ENCODE peak calls at places on chromosomes 6 and 20, in eight cellular contexts. G is psoas muscle, J is fibroblast of lung, R is GM10248, E is stomach, X is HepG2, T is GM13977, K is AG10803. F is an unnamed sample.

GRCh38 chr6:145963216-145964068 is 716 bp downstream of the SHPRH start:
- DNase-seq in G (no peak), J (peak), R (peak), E (peak), X (no peak), T (peak), K (peak), F (peak)

GRCh38 chr6:76681781-76682180 is 609.3 kb upstream of the IMPG1 start:
- DNase-seq in G (no peak), J (peak), R (no peak), E (no peak), X (no peak), T (no peak), K (peak), F (no peak)

GRCh38 chr6:144353871-144354314 is 68.8 kb downstream of the UTRN start:
- DNase-seq in G (no peak), J (no peak), R (peak), E (no peak), X (no peak), T (peak), K (no peak), F (no peak)

GRCh38 chr6:124669713-124670480 is 292.3 kb upstream of the RNF217 start:
- DNase-seq in G (no peak), J (peak), R (no peak), E (no peak), X (no peak), T (no peak), K (no peak), F (no peak)

GRCh38 chr20:14310977-14311654 is 26.3 kb downstream of the FLRT3 start:
- DNase-seq in G (no peak), J (no peak), R (no peak), E (no peak), X (no peak), T (no peak), K (no peak), F (no peak)

GRCh38 chr20:23349338-23350006 is 1.1 kb upstream of the NXT1 start:
- DNase-seq in G (no peak), J (no peak), R (peak), E (no peak), X (no peak), T (peak), K (no peak), F (no peak)

GRCh38 chr6:52503853-52504777 is 72.7 kb downstream of the TRAM2 start:
- DNase-seq in G (peak), J (peak), R (no peak), E (peak), X (no peak), T (peak), K (peak), F (peak)

GRCh38 chr20:64111841-64112641 is 4.7 kb upstream of the NPBWR2 start:
- DNase-seq in G (no peak), J (no peak), R (no peak), E (peak), X (no peak), T (no peak), K (no peak), F (no peak)

GRCh38 chr6:8492536-8493125 is 57.3 kb upstream of the SLC35B3 start:
- DNase-seq in G (no peak), J (peak), R (no peak), E (no peak), X (no peak), T (no peak), K (no peak), F (no peak)

GRCh38 chr6:144957236-144957937 is 672.3 kb downstream of the UTRN start:
- DNase-seq in G (no peak), J (peak), R (no peak), E (no peak), X (no peak), T (no peak), K (no peak), F (no peak)

GRCh38 chr6:111804627-111805235 is 68.5 kb downstream of the FYN start:
- DNase-seq in G (no peak), J (peak), R (peak), E (peak), X (no peak), T (peak), K (peak), F (peak)

GRCh38 chr20:37259865-37260264 is 1.7 kb downstream of the GHRH start:
- DNase-seq in G (no peak), J (no peak), R (no peak), E (no peak), X (no peak), T (no peak), K (no peak), F (no peak)

GRCh38 chr20:21739682-21740081 is 34.2 kb downstream of the PAX1 start:
- DNase-seq in G (no peak), J (no peak), R (no peak), E (no peak), X (no peak), T (no peak), K (no peak), F (no peak)

GRCh38 chr6:41462980-41463930 is 82.9 kb upstream of the FOXP4 start:
- DNase-seq in G (peak), J (peak), R (peak), E (peak), X (peak), T (peak), K (peak), F (peak)

GRCh38 chr6:4114123-4114522 is 21.3 kb downstream of the ECI2 start:
- DNase-seq in G (no peak), J (peak), R (no peak), E (no peak), X (no peak), T (no peak), K (no peak), F (no peak)

GRCh38 chr6:127342296-127342945 is 988 bp downstream of the ECHDC1 start:
- DNase-seq in G (no peak), J (peak), R (no peak), E (no peak), X (peak), T (no peak), K (peak), F (peak)

GRCh38 chr6:27547157-27548075 is 74.5 kb upstream of the ZNF184 start:
- DNase-seq in G (no peak), J (peak), R (no peak), E (no peak), X (peak), T (peak), K (peak), F (peak)

GRCh38 chr6:68880050-68880449 is 245.0 kb downstream of the ADGRB3 start:
- DNase-seq in G (no peak), J (no peak), R (no peak), E (no peak), X (no peak), T (no peak), K (no peak), F (no peak)

GRCh38 chr20:61583356-61583755 is 331.3 kb downstream of the CDH4 start:
- DNase-seq in G (no peak), J (no peak), R (no peak), E (no peak), X (no peak), T (no peak), K (no peak), F (no peak)

GRCh38 chr6:159203304-159204005 is 34.3 kb downstream of the FNDC1 start:
- DNase-seq in G (peak), J (peak), R (no peak), E (no peak), X (no peak), T (no peak), K (peak), F (peak)

GRCh38 chr6:55636406-55637102 is 57.6 kb upstream of the HMGCLL1 start:
- DNase-seq in G (no peak), J (peak), R (no peak), E (no peak), X (no peak), T (no peak), K (no peak), F (peak)

GRCh38 chr6:18997375-18997826 is 610.3 kb downstream of the RNF144B start:
- DNase-seq in G (no peak), J (peak), R (peak), E (no peak), X (peak), T (peak), K (peak), F (peak)

GRCh38 chr6:82176616-82177015 is 70.9 kb downstream of the IBTK start:
- DNase-seq in G (no peak), J (no peak), R (no peak), E (no peak), X (no peak), T (no peak), K (peak), F (no peak)

GRCh38 chr6:168007592-168008338 is 10.3 kb downstream of the KIF25 start:
- DNase-seq in G (no peak), J (peak), R (no peak), E (peak), X (peak), T (no peak), K (peak), F (peak)

GRCh38 chr20:13648872-13649271 is 10.1 kb upstream of the TASP1 start:
- DNase-seq in G (no peak), J (peak), R (no peak), E (no peak), X (no peak), T (no peak), K (no peak), F (no peak)

GRCh38 chr6:30651143-30651542 is 4.2 kb downstream of the C6orf136 start:
- DNase-seq in G (no peak), J (no peak), R (no peak), E (no peak), X (no peak), T (no peak), K (no peak), F (no peak)

GRCh38 chr6:32559747-32560146 is 29.7 kb upstream of the HLA-DRB5 start:
- DNase-seq in G (no peak), J (no peak), R (no peak), E (no peak), X (no peak), T (no peak), K (no peak), F (no peak)

GRCh38 chr6:57087916-57088315 is 2.1 kb upstream of the ZNF451 start:
- DNase-seq in G (no peak), J (no peak), R (no peak), E (no peak), X (no peak), T (no peak), K (no peak), F (no peak)

GRCh38 chr6:5464096-5464885 is 203.0 kb downstream of the FARS2 start:
- DNase-seq in G (no peak), J (peak), R (no peak), E (no peak), X (no peak), T (no peak), K (no peak), F (no peak)

GRCh38 chr6:108083349-108083748 is 8.8 kb upstream of the OSTM1 start:
- DNase-seq in G (no peak), J (no peak), R (no peak), E (no peak), X (no peak), T (no peak), K (no peak), F (no peak)

GRCh38 chr20:52446421-52447231 is 255.0 kb upstream of the ZFP64 start:
- DNase-seq in G (no peak), J (peak), R (no peak), E (no peak), X (no peak), T (no peak), K (no peak), F (no peak)

DNA sequence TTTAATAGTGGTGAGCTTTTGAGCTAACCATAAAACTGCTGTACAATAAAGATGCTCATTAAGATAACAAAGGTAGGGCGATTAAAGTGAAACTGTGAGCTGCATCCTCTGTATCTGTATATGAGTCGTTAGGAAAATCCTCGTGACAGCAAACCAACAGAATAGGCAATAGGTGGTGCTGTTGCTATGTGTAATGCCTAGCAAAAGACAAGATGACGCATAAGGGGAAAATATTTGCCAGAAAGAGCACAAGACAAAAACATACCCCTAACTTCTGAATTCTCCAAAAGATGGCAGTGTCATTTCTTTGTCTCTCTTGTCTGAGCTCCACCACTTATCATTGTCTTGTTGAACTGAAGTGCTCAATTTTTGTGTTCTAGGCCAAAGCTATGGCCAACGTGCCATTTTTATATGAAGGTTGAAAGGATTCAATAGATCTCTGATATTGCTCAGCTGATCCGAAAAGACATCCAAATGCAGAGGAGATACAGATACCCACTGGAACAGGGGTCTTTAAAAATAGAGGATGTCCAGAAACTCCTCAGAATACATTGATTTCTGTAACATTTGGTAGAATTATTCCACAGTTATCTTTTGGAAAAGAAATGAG is 56.3 kb upstream of the ANKEF1 start:
- DNase-seq in G (no peak), J (peak), R (peak), E (no peak), X (peak), T (peak), K (peak), F (peak)
- TF ChIP-seq CTCF in G (peak), J (peak), R (peak), E (peak), X (peak), T (peak), K (peak), F (peak)

GRCh38 chr6:161743526-161744196 is 469.8 kb upstream of the AGPAT4 start:
- DNase-seq in G (no peak), J (no peak), R (no peak), E (no peak), X (no peak), T (no peak), K (no peak), F (no peak)

GRCh38 chr6:161740486-161740885 is 466.6 kb upstream of the AGPAT4 start:
- DNase-seq in G (no peak), J (peak), R (no peak), E (no peak), X (no peak), T (no peak), K (no peak), F (no peak)

GRCh38 chr6:161745594-161745993 is 471.7 kb upstream of the AGPAT4 start:
- DNase-seq in G (no peak), J (peak), R (no peak), E (no peak), X (no peak), T (no peak), K (no peak), F (no peak)

GRCh38 chr6:161745128-161745527 is 471.3 kb upstream of the AGPAT4 start:
- DNase-seq in G (no peak), J (no peak), R (no peak), E (no peak), X (no peak), T (no peak), K (no peak), F (no peak)

DNA sequence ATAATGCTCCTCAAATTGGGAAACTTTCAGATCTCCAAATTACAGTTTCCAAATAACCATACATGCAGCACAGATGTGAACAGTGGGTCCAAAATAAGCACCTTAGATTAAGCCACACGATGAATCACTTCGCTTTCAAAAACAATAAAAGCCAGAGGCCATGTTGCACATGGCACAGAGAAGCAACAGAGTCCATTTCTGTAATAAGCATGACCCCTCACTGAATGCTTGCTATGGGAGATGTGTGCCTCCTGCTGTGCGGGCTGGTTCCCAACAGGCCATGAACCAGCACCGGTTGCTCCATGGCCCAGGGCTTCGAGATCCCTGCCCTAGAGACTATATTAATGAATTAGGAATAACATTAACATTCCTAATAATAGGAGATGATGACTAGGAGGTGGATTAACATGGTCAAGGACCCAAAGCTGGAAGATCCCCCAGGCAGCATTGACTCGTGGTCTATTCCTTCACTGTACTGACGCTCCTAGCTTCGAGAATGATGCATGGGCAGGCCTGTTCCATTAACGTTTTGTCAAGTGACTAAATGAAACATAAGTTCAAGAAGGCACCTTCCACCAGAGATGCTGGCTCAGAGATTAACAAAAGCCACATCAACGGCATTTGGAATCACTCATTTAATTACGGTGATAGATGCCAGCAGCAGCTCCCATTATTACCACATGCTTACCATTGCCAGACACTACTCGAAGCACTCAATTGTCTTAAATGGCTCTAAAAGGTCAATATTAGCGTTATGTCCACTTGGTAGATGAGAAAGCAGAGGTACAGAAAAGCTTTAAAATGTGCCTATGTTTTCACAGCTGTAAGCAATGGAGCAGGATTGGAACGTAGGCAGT is 470.6 kb upstream of the AGPAT4 start:
- DNase-seq in G (no peak), J (peak), R (no peak), E (no peak), X (no peak), T (no peak), K (no peak), F (no peak)
- TF ChIP-seq CTCF in G (no peak), J (no peak), R (no peak), E (no peak), X (no peak), T (no peak), K (no peak), F (no peak)

GRCh38 chr20:43571310-43571709 is 12.5 kb downstream of the SGK2 start:
- DNase-seq in G (no peak), J (no peak), R (peak), E (no peak), X (no peak), T (no peak), K (no peak), F (no peak)
- TF ChIP-seq CTCF in G (no peak), J (no peak), R (no peak), E (no peak), X (no peak), T (no peak), K (no peak), F (peak)

DNA sequence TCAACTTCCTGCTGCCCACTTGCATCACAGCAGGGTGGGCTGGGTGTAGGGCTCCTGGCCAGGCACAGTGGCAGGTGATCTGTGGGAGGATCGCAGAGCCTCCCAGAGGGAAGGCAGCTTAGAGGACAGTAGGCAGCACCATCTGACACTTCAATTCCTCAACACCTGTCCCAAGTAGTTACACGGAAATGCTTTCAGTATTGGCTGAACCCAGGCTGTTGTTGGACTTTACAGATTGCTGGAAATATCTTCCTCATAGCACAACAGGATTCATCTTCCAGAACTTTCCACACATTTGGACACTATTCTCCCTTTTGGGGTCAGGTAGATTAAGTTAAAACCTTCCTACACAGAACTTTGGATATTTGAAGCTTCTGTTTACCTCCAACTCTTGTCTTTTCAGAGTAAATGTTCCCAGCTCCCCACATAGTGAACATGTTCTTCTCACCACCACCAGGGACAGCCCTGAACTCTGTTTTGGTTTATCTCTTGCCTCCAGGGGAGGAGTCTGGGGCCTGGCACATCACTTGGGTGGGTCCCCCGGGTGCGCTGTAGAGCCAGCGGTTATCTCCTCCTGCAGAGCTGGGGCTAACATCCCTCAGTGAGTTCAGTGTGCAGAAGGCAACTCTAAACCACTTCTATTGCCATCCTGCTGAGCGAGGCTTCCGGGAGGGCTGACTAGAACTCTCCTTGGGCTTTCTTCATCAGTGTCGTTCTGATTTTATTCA is 3.5 kb upstream of the SLC22A2 start:
- DNase-seq in G (no peak), J (no peak), R (no peak), E (no peak), X (peak), T (no peak), K (no peak), F (no peak)
- TF ChIP-seq CTCF in G (no peak), J (no peak), R (no peak), E (no peak), X (peak), T (no peak), K (no peak), F (no peak)

DNA sequence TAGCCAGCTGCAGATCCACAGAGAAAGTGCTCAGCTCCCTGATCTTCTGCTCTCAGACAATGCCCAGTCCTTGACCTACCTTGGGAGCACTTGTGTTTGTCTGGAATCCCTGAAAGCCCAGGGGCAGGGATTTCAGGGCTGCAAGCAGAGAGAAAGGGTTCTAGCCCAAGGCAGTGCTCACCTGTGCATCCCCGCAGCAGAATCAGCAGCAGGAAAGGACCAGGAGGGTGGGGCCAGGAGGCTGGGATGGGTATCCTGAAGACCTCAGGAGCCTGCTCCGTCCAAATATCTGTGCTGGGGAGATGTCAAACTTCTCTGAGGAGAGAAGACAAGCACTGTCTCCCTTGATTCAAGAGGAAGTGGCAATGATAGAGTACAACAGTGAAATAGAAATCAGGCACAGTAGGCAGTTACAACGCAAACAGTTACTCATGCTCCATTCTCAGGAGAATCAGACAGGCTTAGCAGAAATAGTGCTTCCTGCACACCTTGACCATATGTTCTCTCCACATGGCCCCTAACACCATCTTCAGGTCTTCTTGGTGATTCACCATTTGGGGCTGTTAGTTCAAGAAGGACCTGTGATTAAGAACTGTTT is 28.7 kb upstream of the SIRPG start:
- DNase-seq in G (no peak), J (no peak), R (no peak), E (no peak), X (no peak), T (no peak), K (no peak), F (no peak)
- TF ChIP-seq CTCF in G (no peak), J (no peak), R (no peak), E (no peak), X (no peak), T (no peak), K (no peak), F (no peak)